ENCODE peak calls at places on chromosomes 2 and 18, in eight cellular contexts. R, M, F, W, U, C, Q and A are unnamed samples.

GRCh38 chr2:20482711-20483110 is 35.8 kb downstream of the RHOB start:
- DNase-seq in U (no peak), M (no peak), R (no peak), Q (no peak), C (no peak), F (no peak), W (no peak), A (no peak)

GRCh38 chr18:55487997-55488396 is 100.0 kb downstream of the TCF4 start:
- DNase-seq in C (no peak), U (no peak), R (no peak), W (no peak), Q (no peak), M (no peak), F (no peak), A (no peak)

GRCh38 chr2:231487197-231487596 is 22.9 kb upstream of the NCL start:
- DNase-seq in W (no peak), Q (no peak), C (no peak), M (no peak), F (no peak), U (no peak), R (no peak), A (no peak)

GRCh38 chr2:50509852-50510251 is 522.1 kb downstream of the NRXN1 start:
- DNase-seq in M (no peak), U (no peak), F (no peak), Q (no peak), R (no peak), W (no peak), C (no peak), A (no peak)

GRCh38 chr2:207767461-207768167 is 2.1 kb downstream of the FZD5 start:
- DNase-seq in C (peak; percentile 54), R (no peak), F (no peak), Q (no peak), M (peak; percentile 74), U (no peak), W (no peak), A (no peak)

GRCh38 chr18:50724631-50725235 is 95.1 kb downstream of the MRO start:
- DNase-seq in M (no peak), U (no peak), W (no peak), Q (no peak), C (no peak), R (no peak), F (no peak), A (no peak)

GRCh38 chr18:24850532-24850931 is 390.1 kb downstream of the HRH4 start:
- DNase-seq in R (no peak), U (no peak), M (no peak), C (no peak), W (no peak), F (no peak), Q (no peak), A (no peak)

GRCh38 chr2:27262379-27263286 is at the start of gene SLC30A3:
- DNase-seq in R (peak; percentile 89), U (peak; percentile 77), F (no peak), Q (peak; percentile 39), W (peak; percentile 20), C (peak; percentile 81), M (no peak), A (peak; percentile 77)

GRCh38 chr2:10452334-10452733 is 4.2 kb upstream of the ODC1 start:
- DNase-seq in U (no peak), F (peak; percentile 69), Q (no peak), M (peak; percentile 95), R (peak; percentile 83), W (peak; percentile 97), C (no peak), A (no peak)

GRCh38 chr18:50196261-50196660 is 1.3 kb upstream of the MYO5B start:
- DNase-seq in R (no peak), M (no peak), Q (no peak), C (no peak), U (no peak), F (no peak), W (no peak), A (no peak)

GRCh38 chr2:181857471-181857870 is 34.1 kb upstream of the ITPRID2 start:
- DNase-seq in C (no peak), F (no peak), W (peak; percentile 9), Q (no peak), R (no peak), M (peak; percentile 9), U (no peak), A (no peak)

GRCh38 chr2:16487686-16488085 is 177.9 kb downstream of the CYRIA start:
- DNase-seq in W (no peak), Q (no peak), R (no peak), U (no peak), F (no peak), M (peak; percentile 44), C (no peak), A (no peak)

GRCh38 chr2:234457421-234457820 is 39.5 kb downstream of the ARL4C start:
- DNase-seq in U (no peak), C (no peak), W (peak; percentile 67), F (peak; percentile 3), R (peak; percentile 23), M (no peak), Q (no peak), A (no peak)

GRCh38 chr2:150410809-150411208 is 76.7 kb downstream of the RND3 start:
- DNase-seq in U (no peak), F (no peak), Q (no peak), M (peak; percentile 97), R (peak; percentile 36), W (peak; percentile 70), C (no peak), A (no peak)